ENCODE peak calls at places on chromosome 21, in ten cellular contexts. Z, M, L, K, X, D, A, G, B and T are unnamed samples.

GRCh38 chr21:45551316-45551715 is 9.1 kb upstream of the SLC19A1 start:
- DNase-seq in Z (peak), M (peak), L (no peak), K (no peak), X (no peak), D (peak), A (no peak), G (no peak), B (no peak), T (no peak)

GRCh38 chr21:39908265-39908923 is 41.2 kb downstream of the PCP4 start:
- DNase-seq in Z (no peak), M (no peak), L (peak), K (no peak), X (no peak), D (no peak), A (no peak), G (no peak), B (no peak), T (no peak)

GRCh38 chr21:45283019-45283610 is 4.6 kb downstream of the POFUT2 start:
- DNase-seq in Z (no peak), M (no peak), L (no peak), K (peak), X (no peak), D (no peak), A (no peak), G (no peak), B (no peak), T (peak)

GRCh38 chr21:15732290-15732995 is 2.7 kb downstream of the USP25 start:
- DNase-seq in Z (peak), M (no peak), L (no peak), K (no peak), X (no peak), D (no peak), A (peak), G (no peak), B (no peak), T (no peak)

GRCh38 chr21:38263493-38263892 is 6.7 kb downstream of the KCNJ15 start:
- DNase-seq in Z (peak), M (peak), L (no peak), K (no peak), X (no peak), D (no peak), A (no peak), G (no peak), B (no peak), T (no peak)

GRCh38 chr21:41167348-41168342 is at the start of gene BACE2:
- DNase-seq in Z (peak), M (peak), L (peak), K (peak), X (peak), D (peak), A (peak), G (peak), B (peak), T (peak)

GRCh38 chr21:43845386-43845785 is 19.6 kb upstream of the AGPAT3 start:
- DNase-seq in Z (no peak), M (no peak), L (no peak), K (no peak), X (no peak), D (no peak), A (no peak), G (no peak), B (no peak), T (no peak)

GRCh38 chr21:34865922-34866271 is 183.2 kb downstream of the RUNX1 start:
- DNase-seq in Z (peak), M (no peak), L (peak), K (no peak), X (no peak), D (no peak), A (no peak), G (no peak), B (peak), T (no peak)

GRCh38 chr21:36320421-36321324 is 676 bp downstream of the MORC3 start:
- DNase-seq in Z (peak), M (peak), L (peak), K (no peak), X (peak), D (peak), A (peak), G (peak), B (peak), T (peak)

GRCh38 chr21:37041706-37042271 is 31.1 kb downstream of the PIGP start:
- DNase-seq in Z (no peak), M (no peak), L (no peak), K (no peak), X (peak), D (no peak), A (no peak), G (no peak), B (no peak), T (no peak)

GRCh38 chr21:41045534-41046268 is 122.3 kb upstream of the BACE2 start:
- DNase-seq in Z (no peak), M (no peak), L (peak), K (no peak), X (peak), D (no peak), A (peak), G (no peak), B (no peak), T (no peak)

GRCh38 chr21:45281411-45282282 is 6.0 kb downstream of the POFUT2 start:
- DNase-seq in Z (no peak), M (no peak), L (no peak), K (peak), X (no peak), D (no peak), A (no peak), G (no peak), B (peak), T (no peak)

GRCh38 chr21:34201441-34201838 is 128.1 kb downstream of the MRPS6 start:
- DNase-seq in Z (no peak), M (no peak), L (no peak), K (no peak), X (no peak), D (no peak), A (no peak), G (no peak), B (no peak), T (no peak)

GRCh38 chr21:42439284-42440186 is 35.8 kb downstream of the UBASH3A start:
- DNase-seq in Z (no peak), M (no peak), L (no peak), K (no peak), X (no peak), D (no peak), A (no peak), G (no peak), B (peak), T (no peak)

GRCh38 chr21:36415375-36415774 is 30.2 kb downstream of the CHAF1B start:
- DNase-seq in Z (no peak), M (no peak), L (peak), K (no peak), X (no peak), D (no peak), A (no peak), G (no peak), B (no peak), T (no peak)

GRCh38 chr21:25615880-25616279 is 8.6 kb upstream of the MRPL39 start:
- DNase-seq in Z (no peak), M (no peak), L (no peak), K (no peak), X (no peak), D (no peak), A (no peak), G (no peak), B (no peak), T (no peak)